ENCODE peak calls at places on chromosomes 12 and 14, in eight cellular contexts. P, B, C, R, K, I, D and V are unnamed samples.

GRCh38 chr12:68750506-68750905 is 4.5 kb downstream of the SLC35E3 start:
- DNase-seq in P (no peak), B (peak), C (no peak), R (no peak), K (no peak), I (no peak), D (no peak), V (no peak)

GRCh38 chr12:55704824-55705780 is 2.6 kb downstream of the ITGA7 start:
- DNase-seq in P (peak), B (no peak), C (no peak), R (no peak), K (no peak), I (no peak), D (no peak), V (no peak)

GRCh38 chr12:122517877-122518276 is 8.9 kb downstream of the RSRC2 start:
- DNase-seq in P (peak), B (no peak), C (no peak), R (no peak), K (no peak), I (peak), D (no peak), V (no peak)

GRCh38 chr12:108622921-108623514 is 10.7 kb downstream of the SELPLG start:
- DNase-seq in P (no peak), B (no peak), C (no peak), R (no peak), K (no peak), I (no peak), D (no peak), V (no peak)

GRCh38 chr12:120855823-120856589 is 48.2 kb downstream of the SPPL3 start:
- DNase-seq in P (no peak), B (no peak), C (no peak), R (no peak), K (no peak), I (no peak), D (no peak), V (no peak)

GRCh38 chr14:94922595-94923239 is 152.8 kb upstream of the GSC start:
- DNase-seq in P (no peak), B (no peak), C (no peak), R (no peak), K (no peak), I (no peak), D (no peak), V (no peak)

GRCh38 chr14:85531141-85531593 is 1.2 kb downstream of the FLRT2 start:
- DNase-seq in P (peak), B (no peak), C (peak), R (no peak), K (peak), I (no peak), D (no peak), V (no peak)

GRCh38 chr14:103207404-103208072 is 84.3 kb downstream of the TNFAIP2 start:
- DNase-seq in P (no peak), B (no peak), C (peak), R (no peak), K (no peak), I (no peak), D (no peak), V (no peak)

GRCh38 chr12:40017488-40017887 is 88.4 kb downstream of the SLC2A13 start:
- DNase-seq in P (no peak), B (no peak), C (no peak), R (no peak), K (no peak), I (no peak), D (no peak), V (no peak)

GRCh38 chr14:71117839-71118743 is 210.8 kb downstream of the PCNX1 start:
- DNase-seq in P (no peak), B (no peak), C (no peak), R (no peak), K (peak), I (no peak), D (no peak), V (no peak)